ENCODE peak calls at places on chromosomes 12 and 14, in nine cellular contexts. D, Q, L, N, A, O, S, G and X are unnamed samples.

GRCh38 chr12:69065804-69066203 is 132.8 kb upstream of the CPM start:
- DNase-seq in D (no peak), Q (no peak), L (no peak), N (peak), A (peak), O (no peak), S (no peak), G (no peak), X (no peak)

GRCh38 chr12:64682572-64683277 is 72.4 kb downstream of the RASSF3 start:
- DNase-seq in D (no peak), Q (peak), L (no peak), N (no peak), A (peak), O (no peak), S (peak), G (no peak), X (no peak)

GRCh38 chr12:15000575-15000974 is 27.7 kb downstream of the PDE6H start:
- DNase-seq in D (no peak), Q (no peak), L (no peak), N (no peak), A (no peak), O (no peak), S (no peak), G (no peak), X (no peak)

GRCh38 chr14:82366803-82367202 is 833.1 kb upstream of the SEL1L start:
- DNase-seq in D (no peak), Q (no peak), L (no peak), N (no peak), A (no peak), O (no peak), S (no peak), G (no peak), X (no peak)

GRCh38 chr14:63493246-63493645 is 49.9 kb downstream of the PPP2R5E start:
- DNase-seq in D (no peak), Q (no peak), L (no peak), N (peak), A (peak), O (peak), S (peak), G (no peak), X (no peak)

GRCh38 chr14:98175436-98175835 is 1096.6 kb downstream of the BCL11B start:
- DNase-seq in D (no peak), Q (no peak), L (no peak), N (no peak), A (no peak), O (no peak), S (no peak), G (no peak), X (no peak)

GRCh38 chr12:48969847-48970701 is 1.5 kb downstream of the WNT10B start:
- DNase-seq in D (peak), Q (no peak), L (no peak), N (no peak), A (peak), O (no peak), S (no peak), G (no peak), X (no peak)

GRCh38 chr12:112870267-112870980 is 36.3 kb upstream of the OAS1 start:
- DNase-seq in D (no peak), Q (no peak), L (no peak), N (no peak), A (no peak), O (no peak), S (no peak), G (no peak), X (no peak)

GRCh38 chr14:90846511-90846910 is 30.3 kb upstream of the TTC7B start:
- DNase-seq in D (no peak), Q (no peak), L (no peak), N (peak), A (no peak), O (no peak), S (peak), G (peak), X (no peak)

GRCh38 chr12:3303410-3304136 is 187.4 kb upstream of the PRMT8 start:
- DNase-seq in D (no peak), Q (no peak), L (no peak), N (peak), A (no peak), O (no peak), S (no peak), G (no peak), X (no peak)

GRCh38 chr14:101004176-101004575 is 100.7 kb upstream of the RTL1 start:
- DNase-seq in D (no peak), Q (no peak), L (no peak), N (no peak), A (no peak), O (no peak), S (no peak), G (no peak), X (no peak)

GRCh38 chr12:2613674-2614073 is 181.1 kb upstream of the FKBP4 start:
- DNase-seq in D (no peak), Q (peak), L (peak), N (peak), A (peak), O (peak), S (peak), G (peak), X (no peak)

GRCh38 chr12:24045816-24046257 is 96.4 kb upstream of the SOX5 start:
- DNase-seq in D (no peak), Q (no peak), L (no peak), N (no peak), A (peak), O (no peak), S (peak), G (no peak), X (no peak)

GRCh38 chr12:101570022-101570421 is 24.7 kb upstream of the MYBPC1 start:
- DNase-seq in D (no peak), Q (peak), L (no peak), N (peak), A (peak), O (peak), S (peak), G (no peak), X (no peak)

GRCh38 chr14:73750161-73750901 is 36.1 kb upstream of the PNMA1 start:
- DNase-seq in D (no peak), Q (no peak), L (no peak), N (no peak), A (no peak), O (no peak), S (no peak), G (no peak), X (no peak)

GRCh38 chr12:127241056-127241830 is 1025.7 kb upstream of the TMEM132C start:
- DNase-seq in D (no peak), Q (no peak), L (no peak), N (peak), A (no peak), O (no peak), S (peak), G (peak), X (no peak)

GRCh38 chr12:101407438-101408345 is at the start of gene ARL1:
- DNase-seq in D (peak), Q (peak), L (peak), N (peak), A (peak), O (peak), S (peak), G (no peak), X (peak)

GRCh38 chr12:38886064-38886463 is 19.3 kb downstream of the CPNE8 start:
- DNase-seq in D (no peak), Q (no peak), L (no peak), N (peak), A (no peak), O (no peak), S (peak), G (peak), X (no peak)

GRCh38 chr12:51863921-51864700 is 15.6 kb upstream of the FIGNL2 start:
- DNase-seq in D (no peak), Q (no peak), L (no peak), N (no peak), A (no peak), O (no peak), S (no peak), G (no peak), X (no peak)

GRCh38 chr12:125185311-125185739 is 120.1 kb downstream of the AACS start:
- DNase-seq in D (no peak), Q (no peak), L (no peak), N (no peak), A (no peak), O (no peak), S (no peak), G (no peak), X (no peak)

GRCh38 chr12:124031058-124031457 is 58.0 kb downstream of the ZNF664 start:
- DNase-seq in D (no peak), Q (no peak), L (no peak), N (no peak), A (no peak), O (no peak), S (peak), G (no peak), X (no peak)

GRCh38 chr14:102229071-102229738 is 75.8 kb downstream of the MOK start:
- DNase-seq in D (no peak), Q (no peak), L (no peak), N (no peak), A (no peak), O (no peak), S (no peak), G (no peak), X (no peak)

GRCh38 chr12:94595152-94595551 is 55.2 kb downstream of the TMCC3 start:
- DNase-seq in D (no peak), Q (no peak), L (no peak), N (no peak), A (no peak), O (no peak), S (no peak), G (no peak), X (no peak)

GRCh38 chr12:62785941-62786559 is 148.9 kb downstream of the PPM1H start:
- DNase-seq in D (no peak), Q (peak), L (no peak), N (peak), A (peak), O (peak), S (peak), G (peak), X (no peak)

GRCh38 chr14:106665814-106666213 is 1139.4 kb downstream of the TMEM121 start:
- DNase-seq in D (no peak), Q (no peak), L (no peak), N (no peak), A (no peak), O (no peak), S (no peak), G (no peak), X (no peak)

GRCh38 chr12:114407566-114408411 is 1.8 kb upstream of the TBX5 start:
- DNase-seq in D (no peak), Q (no peak), L (no peak), N (no peak), A (peak), O (no peak), S (peak), G (no peak), X (no peak)

GRCh38 chr12:18861287-18861858 is 123.5 kb downstream of the CAPZA3 start:
- DNase-seq in D (no peak), Q (no peak), L (no peak), N (peak), A (peak), O (peak), S (peak), G (no peak), X (no peak)

GRCh38 chr12:47102845-47103666 is 23.3 kb upstream of the AMIGO2 start:
- DNase-seq in D (no peak), Q (peak), L (no peak), N (no peak), A (peak), O (no peak), S (peak), G (no peak), X (no peak)

GRCh38 chr12:108729612-108730336 is 1.5 kb downstream of the CORO1C start:
- DNase-seq in D (no peak), Q (no peak), L (no peak), N (peak), A (peak), O (no peak), S (peak), G (no peak), X (no peak)

GRCh38 chr12:65911321-65911720 is 87.0 kb downstream of the HMGA2 start:
- DNase-seq in D (no peak), Q (no peak), L (no peak), N (peak), A (peak), O (no peak), S (peak), G (no peak), X (no peak)

GRCh38 chr14:86003998-86004397 is 474.1 kb downstream of the FLRT2 start:
- DNase-seq in D (no peak), Q (no peak), L (no peak), N (peak), A (peak), O (no peak), S (peak), G (no peak), X (no peak)

GRCh38 chr12:88127099-88127498 is 14.8 kb downstream of the CEP290 start:
- DNase-seq in D (no peak), Q (no peak), L (no peak), N (no peak), A (no peak), O (no peak), S (no peak), G (no peak), X (no peak)

GRCh38 chr14:30559638-30560071 is 697 bp downstream of the G2E3 start:
- DNase-seq in D (no peak), Q (no peak), L (no peak), N (peak), A (peak), O (peak), S (peak), G (no peak), X (no peak)

GRCh38 chr12:103647267-103647666 is 60.2 kb downstream of the STAB2 start:
- DNase-seq in D (no peak), Q (peak), L (no peak), N (peak), A (peak), O (no peak), S (peak), G (peak), X (no peak)

GRCh38 chr14:66388516-66388915 is 97.7 kb upstream of the CCDC196 start:
- DNase-seq in D (no peak), Q (no peak), L (no peak), N (no peak), A (no peak), O (no peak), S (no peak), G (no peak), X (no peak)

GRCh38 chr12:52045794-52046199 is 5.4 kb upstream of the NR4A1 start:
- DNase-seq in D (peak), Q (no peak), L (no peak), N (no peak), A (no peak), O (peak), S (no peak), G (no peak), X (no peak)

GRCh38 chr12:22527999-22528398 is 16.3 kb downstream of the C2CD5 start:
- DNase-seq in D (no peak), Q (peak), L (no peak), N (no peak), A (peak), O (no peak), S (peak), G (no peak), X (no peak)

GRCh38 chr12:105355752-105356151 is 25.3 kb downstream of the C12orf75 start:
- DNase-seq in D (no peak), Q (no peak), L (no peak), N (peak), A (peak), O (no peak), S (peak), G (no peak), X (no peak)

GRCh38 chr12:105358789-105359188 is 28.3 kb downstream of the C12orf75 start:
- DNase-seq in D (no peak), Q (no peak), L (peak), N (no peak), A (no peak), O (peak), S (no peak), G (no peak), X (no peak)

GRCh38 chr12:105352940-105353635 is 22.6 kb downstream of the C12orf75 start:
- DNase-seq in D (no peak), Q (no peak), L (no peak), N (no peak), A (no peak), O (no peak), S (no peak), G (no peak), X (no peak)

GRCh38 chr12:105359840-105360239 is 29.3 kb downstream of the C12orf75 start:
- DNase-seq in D (no peak), Q (no peak), L (no peak), N (no peak), A (no peak), O (no peak), S (no peak), G (no peak), X (no peak)

GRCh38 chr12:105357162-105357691 is 26.7 kb downstream of the C12orf75 start:
- DNase-seq in D (no peak), Q (no peak), L (peak), N (peak), A (no peak), O (peak), S (peak), G (no peak), X (peak)
- TF ChIP-seq CTCF in D (no peak), Q (no peak), L (no peak), N (no peak), A (no peak), O (no peak), S (no peak), G (no peak), X (no peak)

DNA sequence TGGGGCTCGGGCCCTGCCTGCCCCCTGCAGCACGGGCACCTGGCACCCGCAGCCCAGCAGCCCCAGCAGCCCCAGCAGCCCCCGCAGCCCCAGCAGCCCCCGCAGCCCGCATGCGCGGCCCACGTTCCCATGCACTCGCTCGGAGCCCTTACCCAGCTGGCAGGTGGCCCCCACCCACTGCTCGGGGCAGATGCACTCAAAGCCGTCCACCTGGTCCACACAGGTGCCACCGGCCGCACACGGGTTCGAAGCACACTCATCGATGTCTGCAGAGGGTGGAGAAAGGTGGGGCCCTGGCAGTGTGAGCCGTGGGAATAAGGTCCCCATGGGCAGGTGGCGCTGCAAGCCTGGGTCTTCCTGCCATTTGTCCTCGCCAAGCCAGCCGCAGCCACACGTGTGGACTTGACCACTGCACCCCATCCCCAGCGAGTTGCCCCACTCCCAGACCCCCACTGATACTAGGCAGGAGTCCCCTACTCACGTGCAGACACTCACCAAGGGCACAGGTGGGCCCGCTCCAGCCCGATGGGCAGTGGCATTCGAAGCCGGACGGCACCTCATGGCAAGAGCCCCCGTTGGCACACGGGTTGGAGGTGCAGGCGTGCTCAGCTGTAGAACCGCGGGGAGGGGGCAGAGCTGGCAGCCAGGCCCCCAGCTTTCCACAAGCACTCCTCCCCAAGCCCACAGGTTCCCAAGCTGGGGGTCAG is 17.3 kb downstream of the JAG2 start:
- DNase-seq in D (peak), Q (no peak), L (no peak), N (no peak), A (no peak), O (no peak), S (no peak), G (no peak), X (no peak)
- H3K4me3 ChIP-seq in D (no peak), Q (no peak), L (no peak), N (no peak), A (no peak), O (no peak), S (no peak), G (no peak), X (no peak)

GRCh38 chr12:50261654-50262053 is 21.7 kb downstream of the LIMA1 start:
- DNase-seq in D (no peak), Q (no peak), L (no peak), N (peak), A (no peak), O (no peak), S (peak), G (no peak), X (no peak)
- TF ChIP-seq CTCF in D (no peak), Q (no peak), L (no peak), N (no peak), A (peak), O (no peak), S (peak), G (no peak), X (no peak)

GRCh38 chr14:99928963-99929362 is 135.8 kb downstream of the EML1 start:
- DNase-seq in D (no peak), Q (no peak), L (no peak), N (no peak), A (no peak), O (no peak), S (peak), G (no peak), X (no peak)

GRCh38 chr14:99929601-99930000 is 135.6 kb upstream of the EVL start:
- DNase-seq in D (no peak), Q (no peak), L (no peak), N (no peak), A (no peak), O (no peak), S (no peak), G (no peak), X (no peak)

GRCh38 chr14:99921431-99921830 is 128.2 kb downstream of the EML1 start:
- DNase-seq in D (no peak), Q (no peak), L (no peak), N (no peak), A (no peak), O (no peak), S (no peak), G (no peak), X (no peak)

GRCh38 chr14:99925471-99925870 is 132.3 kb downstream of the EML1 start:
- DNase-seq in D (no peak), Q (no peak), L (no peak), N (no peak), A (no peak), O (no peak), S (no peak), G (no peak), X (no peak)

DNA sequence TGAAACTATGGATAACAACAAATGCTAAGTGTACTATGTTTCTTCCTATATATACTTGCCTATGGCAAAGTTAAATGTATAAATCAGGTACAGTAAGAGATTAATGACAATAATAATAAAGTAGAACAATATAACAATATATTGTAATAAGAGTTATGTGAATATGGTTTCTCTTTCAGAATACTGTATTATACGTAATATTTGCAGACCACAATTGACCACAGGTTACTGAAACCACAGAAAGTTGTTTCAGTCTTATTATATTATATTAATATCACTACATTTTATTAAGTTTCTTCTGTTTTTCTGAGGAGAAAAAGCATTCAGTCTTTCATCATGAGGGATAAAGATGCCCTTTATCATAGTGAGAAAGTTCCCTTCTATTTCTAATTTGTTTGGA is 131.2 kb downstream of the EML1 start:
- DNase-seq in D (no peak), Q (no peak), L (no peak), N (no peak), A (no peak), O (peak), S (no peak), G (no peak), X (no peak)
- H3K4me3 ChIP-seq in D (no peak), Q (no peak), L (no peak), N (no peak), A (no peak), O (no peak), S (no peak), G (no peak), X (no peak)